ENCODE peak calls at places on chromosomes 13 and 19, in six cellular contexts. L, D, G, W, Q and N are unnamed samples.

GRCh38 chr13:59494151-59494550 is 669.6 kb downstream of the DIAPH3 start:
- DNase-seq in D (no peak), G (no peak), W (no peak), L (no peak), Q (no peak), N (no peak)

GRCh38 chr13:80979035-80979641 is 638.2 kb upstream of the SPRY2 start:
- DNase-seq in G (peak), L (peak), W (peak), Q (no peak), D (peak), N (peak)

GRCh38 chr13:40592035-40592434 is 74.4 kb downstream of the FOXO1 start:
- DNase-seq in L (no peak), G (no peak), Q (no peak), D (no peak), W (no peak), N (no peak)

GRCh38 chr19:4849019-4849418 is 17.5 kb upstream of the TICAM1 start:
- DNase-seq in D (no peak), Q (no peak), L (no peak), G (no peak), W (no peak), N (no peak)

GRCh38 chr19:41306394-41306793 is 3.6 kb upstream of the CCDC97 start:
- DNase-seq in L (no peak), D (no peak), G (no peak), W (no peak), Q (no peak), N (no peak)

GRCh38 chr19:6739884-6740588 is 556 bp downstream of the TRIP10 start:
- DNase-seq in G (peak), W (peak), D (no peak), L (no peak), Q (peak), N (peak)

GRCh38 chr19:5131866-5132561 is 163.1 kb downstream of the KDM4B start:
- DNase-seq in W (no peak), G (peak), L (peak), D (no peak), Q (no peak), N (no peak)

GRCh38 chr19:8252922-8253589 is 43.9 kb downstream of the CERS4 start:
- DNase-seq in G (peak), Q (peak), L (peak), W (peak), D (peak), N (peak)

GRCh38 chr19:31511098-31511497 is 161.9 kb upstream of the TSHZ3 start:
- DNase-seq in W (no peak), L (no peak), Q (peak), D (no peak), G (no peak), N (no peak)

GRCh38 chr13:74891610-74892009 is 590.4 kb downstream of the TBC1D4 start:
- DNase-seq in L (no peak), G (no peak), D (peak), Q (no peak), W (peak), N (no peak)

GRCh38 chr13:110308377-110309158 is 1.5 kb downstream of the COL4A2 start:
- DNase-seq in Q (peak), L (peak), G (peak), W (peak), D (no peak), N (peak)

GRCh38 chr13:24261566-24261965 is 47.8 kb upstream of the C1QTNF9 start:
- DNase-seq in D (no peak), Q (no peak), G (no peak), W (no peak), L (no peak), N (no peak)

GRCh38 chr13:69524459-69525155 is 583.0 kb upstream of the ATXN8OS start:
- DNase-seq in W (peak), L (no peak), G (peak), Q (no peak), D (no peak), N (no peak)

DNA sequence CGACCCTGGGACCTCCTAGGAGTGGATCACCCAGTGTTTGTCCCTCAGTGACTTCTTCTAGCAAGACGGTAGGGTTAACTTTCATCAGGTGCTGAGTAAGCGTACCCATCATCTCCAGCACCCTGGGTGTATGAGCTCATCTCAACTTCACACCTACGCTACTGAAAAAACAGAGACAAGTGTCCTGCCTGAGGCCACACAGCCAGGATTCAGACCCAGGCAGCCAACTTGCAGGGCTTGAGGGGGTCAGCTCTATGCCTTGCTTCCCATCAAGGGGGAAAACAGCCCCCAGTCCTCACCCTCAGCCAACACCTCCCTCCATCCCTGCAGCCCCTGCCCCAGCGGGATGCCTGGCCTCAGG is 4.6 kb downstream of the TLE2 start:
- DNase-seq in D (no peak), G (peak), W (no peak), Q (no peak), L (no peak), N (no peak)
- H2BK15ac ChIP-seq in D (no peak), G (no peak), W (no peak), Q (no peak), L (no peak), N (no peak)

DNA sequence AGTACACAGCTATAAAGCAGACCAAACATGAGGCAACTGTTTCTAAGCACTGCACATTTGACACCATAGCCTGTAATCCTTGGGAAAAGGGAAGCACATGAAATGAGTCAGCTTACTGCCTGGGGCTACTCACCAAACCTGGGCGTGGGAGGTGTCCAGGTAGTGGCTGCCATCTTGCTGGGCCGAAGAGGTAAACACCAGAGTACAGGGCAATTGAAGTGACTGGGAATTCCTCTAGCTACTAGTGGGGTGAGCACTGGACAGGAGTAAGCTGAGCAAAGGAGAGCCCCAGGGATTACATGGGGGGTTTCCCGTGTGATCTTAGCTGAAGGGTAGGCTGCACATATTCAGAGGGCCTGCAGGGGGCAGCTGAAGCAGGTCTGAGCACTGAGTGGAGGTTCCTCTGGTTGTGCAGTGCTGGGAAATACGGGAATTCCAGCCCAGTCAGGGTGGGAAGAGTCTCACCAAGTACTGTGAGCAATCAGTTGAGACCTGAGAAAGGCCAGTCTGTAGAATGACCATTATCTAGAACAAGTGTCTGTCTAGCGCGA is 140.5 kb downstream of the SLC7A1 start:
- DNase-seq in L (no peak), Q (peak), D (peak), G (peak), W (peak), N (peak)
- H2BK15ac ChIP-seq in L (no peak), Q (peak), D (no peak), G (no peak), W (no peak), N (no peak)

GRCh38 chr19:47099576-47100050 is 14.0 kb downstream of the ZC3H4 start:
- DNase-seq in G (peak), Q (no peak), W (no peak), D (no peak), L (no peak), N (no peak)
- H2BK15ac ChIP-seq in G (no peak), Q (no peak), W (no peak), D (no peak), L (no peak), N (no peak)

GRCh38 chr13:34469212-34469983 is 472.7 kb upstream of the NBEA start:
- DNase-seq in G (peak), L (no peak), Q (no peak), W (peak), D (no peak), N (no peak)
- H2BK15ac ChIP-seq in G (no peak), L (no peak), Q (no peak), W (no peak), D (no peak), N (no peak)